ENCODE peak calls at places on chromosomes 5 and 9, in four cellular contexts. One of them, this sample, is unnamed.

GRCh38 chr5:15683332-15683731 is 183.4 kb downstream of the FBXL7 start:
- DNase-seq in colonic mucosa: peak
- DNase-seq in fibroblast of lung: peak
- DNase-seq in GM12865: peak
- DNase-seq in this sample: peak

GRCh38 chr5:10856646-10857332 is 95.8 kb upstream of the DAP start:
- DNase-seq in GM12865: peak
- DNase-seq in colonic mucosa: no peak
- DNase-seq in fibroblast of lung: peak
- DNase-seq in this sample: peak

GRCh38 chr9:15155826-15156225 is 151.2 kb downstream of the TTC39B start:
- DNase-seq in GM12865: no peak
- DNase-seq in colonic mucosa: no peak
- DNase-seq in fibroblast of lung: peak
- DNase-seq in this sample: peak

GRCh38 chr9:20684865-20685696 is 1.0 kb downstream of the FOCAD start:
- DNase-seq in GM12865: peak
- DNase-seq in colonic mucosa: no peak
- DNase-seq in fibroblast of lung: peak
- DNase-seq in this sample: peak

GRCh38 chr9:120910643-120911042 is 16.0 kb downstream of the TRAF1 start:
- DNase-seq in colonic mucosa: no peak
- DNase-seq in fibroblast of lung: no peak
- DNase-seq in GM12865: no peak
- DNase-seq in this sample: no peak

GRCh38 chr9:96217358-96217755 is 84.6 kb downstream of the HSD17B3 start:
- DNase-seq in colonic mucosa: peak
- DNase-seq in GM12865: no peak
- DNase-seq in fibroblast of lung: peak
- DNase-seq in this sample: no peak

GRCh38 chr5:158814521-158814920 is 285.2 kb downstream of the EBF1 start:
- DNase-seq in fibroblast of lung: no peak
- DNase-seq in colonic mucosa: no peak
- DNase-seq in GM12865: no peak
- DNase-seq in this sample: no peak

GRCh38 chr9:90287567-90288274 is 354.9 kb downstream of the DIRAS2 start:
- DNase-seq in fibroblast of lung: no peak
- DNase-seq in GM12865: peak
- DNase-seq in colonic mucosa: no peak
- DNase-seq in this sample: no peak

GRCh38 chr5:65535529-65535987 is 27.4 kb downstream of the CENPK start:
- DNase-seq in fibroblast of lung: peak
- DNase-seq in colonic mucosa: peak
- DNase-seq in GM12865: no peak
- DNase-seq in this sample: no peak

GRCh38 chr9:35162605-35163315 is 951 bp downstream of the UNC13B start:
- DNase-seq in colonic mucosa: no peak
- DNase-seq in GM12865: no peak
- DNase-seq in fibroblast of lung: peak
- DNase-seq in this sample: no peak

GRCh38 chr5:139951296-139951924 is 91.7 kb downstream of the NRG2 start:
- DNase-seq in GM12865: no peak
- DNase-seq in colonic mucosa: no peak
- DNase-seq in fibroblast of lung: no peak
- DNase-seq in this sample: no peak

GRCh38 chr5:96254980-96255681 is 177.9 kb downstream of the PCSK1 start:
- DNase-seq in fibroblast of lung: peak
- DNase-seq in GM12865: no peak
- DNase-seq in colonic mucosa: no peak
- DNase-seq in this sample: peak

GRCh38 chr9:130870491-130871381 is 25.9 kb downstream of the QRFP start:
- DNase-seq in fibroblast of lung: no peak
- DNase-seq in GM12865: peak
- DNase-seq in colonic mucosa: no peak
- DNase-seq in this sample: no peak

GRCh38 chr5:124738751-124739559 is 7.5 kb downstream of the ZNF608 start:
- DNase-seq in GM12865: peak
- DNase-seq in fibroblast of lung: no peak
- DNase-seq in colonic mucosa: no peak
- DNase-seq in this sample: no peak
- H3K4me3 ChIP-seq in GM12865: peak
- H3K4me3 ChIP-seq in fibroblast of lung: no peak
- H3K4me3 ChIP-seq in colonic mucosa: no peak
- H3K4me3 ChIP-seq in this sample: no peak

DNA sequence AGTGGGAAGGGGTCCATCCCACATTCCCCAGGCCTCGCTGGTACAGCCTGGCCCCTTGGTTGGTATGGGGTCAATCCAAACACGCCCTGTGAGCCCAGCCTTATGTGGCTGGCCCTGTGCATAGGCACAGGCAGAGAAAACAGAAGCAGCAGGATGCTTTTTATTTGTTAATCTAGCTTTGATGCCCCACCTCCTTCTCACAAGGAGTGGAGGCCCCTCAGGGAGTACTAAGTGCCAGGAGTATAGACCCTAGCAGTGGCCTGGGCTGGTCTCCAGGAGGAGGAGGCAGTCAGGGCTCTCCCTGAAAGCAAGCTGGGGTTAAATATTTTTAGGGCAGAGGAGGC is 14.6 kb upstream of the TCF7 start:
- DNase-seq in GM12865: no peak
- DNase-seq in colonic mucosa: no peak
- DNase-seq in fibroblast of lung: no peak
- DNase-seq in this sample: no peak
- H3K4me3 ChIP-seq in GM12865: peak
- H3K4me3 ChIP-seq in colonic mucosa: no peak
- H3K4me3 ChIP-seq in fibroblast of lung: no peak
- H3K4me3 ChIP-seq in this sample: no peak

GRCh38 chr5:140964356-140964755 is 1.9 kb upstream of the PCDHAC2 start:
- DNase-seq in GM12865: no peak
- DNase-seq in fibroblast of lung: no peak
- DNase-seq in colonic mucosa: no peak
- DNase-seq in this sample: no peak

GRCh38 chr5:140965905-140966292 is 377 bp upstream of the PCDHAC2 start:
- DNase-seq in colonic mucosa: no peak
- DNase-seq in GM12865: no peak
- DNase-seq in fibroblast of lung: no peak
- DNase-seq in this sample: no peak

GRCh38 chr5:140969880-140970279 is 3.6 kb downstream of the PCDHAC2 start:
- DNase-seq in fibroblast of lung: no peak
- DNase-seq in colonic mucosa: no peak
- DNase-seq in GM12865: no peak
- DNase-seq in this sample: no peak

GRCh38 chr5:140967226-140967893 is 1.1 kb downstream of the PCDHAC2 start:
- DNase-seq in fibroblast of lung: no peak
- DNase-seq in GM12865: no peak
- DNase-seq in colonic mucosa: no peak
- DNase-seq in this sample: no peak

DNA sequence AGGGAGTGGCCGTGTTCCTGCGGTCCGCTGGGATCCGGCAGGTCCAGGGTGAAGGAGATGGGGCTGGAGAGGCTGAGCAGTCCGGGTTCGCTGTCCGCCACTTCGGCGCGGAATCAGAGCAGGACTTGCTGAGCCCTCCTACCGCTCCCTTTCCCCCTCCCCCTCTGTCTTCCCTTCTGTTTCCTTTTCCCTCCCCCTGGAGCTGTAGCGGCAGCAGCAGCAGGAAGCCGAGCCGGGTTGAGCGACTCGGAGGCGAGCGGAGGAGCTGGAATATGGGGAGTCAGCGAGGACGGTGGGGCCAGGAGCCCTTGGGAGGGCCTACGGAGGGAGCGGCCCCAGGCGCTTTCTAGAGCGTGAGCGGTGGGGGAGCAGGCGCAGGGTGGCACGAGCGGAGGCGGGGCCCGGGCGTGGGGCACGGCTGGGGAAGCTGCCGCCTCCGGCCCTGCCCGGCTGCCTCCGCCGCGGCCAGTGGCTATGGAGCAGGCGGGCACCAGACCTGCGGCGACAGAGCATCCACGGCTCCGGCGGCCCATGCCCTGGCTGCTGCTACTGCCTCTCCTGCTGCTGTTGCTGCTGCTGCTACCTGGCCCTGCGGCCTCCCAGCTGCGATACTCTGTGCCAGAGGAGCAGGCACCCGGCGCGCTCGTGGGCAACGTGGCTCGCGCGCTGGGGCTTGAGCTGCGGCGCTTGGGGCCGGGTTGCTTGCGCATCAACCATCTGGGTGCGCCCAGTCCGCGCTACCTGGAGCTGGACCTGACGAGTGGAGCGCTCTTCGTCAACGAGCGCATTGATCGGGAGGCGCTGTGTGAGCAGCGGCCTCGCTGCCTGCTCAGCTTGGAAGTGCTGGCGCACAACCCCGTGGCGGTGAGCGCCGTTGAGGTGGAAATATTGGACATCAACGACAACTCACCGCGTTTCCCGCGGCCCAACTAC is at the start of gene PCDHAC2:
- DNase-seq in fibroblast of lung: peak
- DNase-seq in colonic mucosa: no peak
- DNase-seq in GM12865: no peak
- DNase-seq in this sample: peak
- H3K4me3 ChIP-seq in fibroblast of lung: peak
- H3K4me3 ChIP-seq in colonic mucosa: peak
- H3K4me3 ChIP-seq in GM12865: no peak
- H3K4me3 ChIP-seq in this sample: peak

DNA sequence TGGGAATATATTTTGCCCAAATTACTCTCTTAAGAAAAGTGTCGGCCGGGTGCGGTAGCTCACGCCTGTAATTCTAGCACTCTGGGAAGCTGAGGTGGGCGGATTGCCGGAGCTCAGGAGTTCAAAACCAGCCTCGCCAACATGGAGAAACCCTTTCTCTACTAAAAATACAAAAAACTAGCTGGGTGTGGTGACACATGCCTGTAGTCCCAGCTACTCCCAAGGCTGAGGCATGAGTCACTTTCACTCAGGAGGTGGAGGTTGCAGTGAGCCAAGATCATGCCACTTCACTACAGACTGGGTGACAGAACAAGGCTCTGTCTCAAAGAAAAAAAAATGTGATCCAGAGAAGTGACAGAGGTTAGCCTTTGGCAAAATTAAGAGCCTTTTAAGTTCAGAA is 26.4 kb upstream of the TMEM171 start:
- DNase-seq in fibroblast of lung: peak
- DNase-seq in colonic mucosa: no peak
- DNase-seq in GM12865: no peak
- DNase-seq in this sample: peak
- H3K4me3 ChIP-seq in fibroblast of lung: no peak
- H3K4me3 ChIP-seq in colonic mucosa: no peak
- H3K4me3 ChIP-seq in GM12865: no peak
- H3K4me3 ChIP-seq in this sample: no peak

DNA sequence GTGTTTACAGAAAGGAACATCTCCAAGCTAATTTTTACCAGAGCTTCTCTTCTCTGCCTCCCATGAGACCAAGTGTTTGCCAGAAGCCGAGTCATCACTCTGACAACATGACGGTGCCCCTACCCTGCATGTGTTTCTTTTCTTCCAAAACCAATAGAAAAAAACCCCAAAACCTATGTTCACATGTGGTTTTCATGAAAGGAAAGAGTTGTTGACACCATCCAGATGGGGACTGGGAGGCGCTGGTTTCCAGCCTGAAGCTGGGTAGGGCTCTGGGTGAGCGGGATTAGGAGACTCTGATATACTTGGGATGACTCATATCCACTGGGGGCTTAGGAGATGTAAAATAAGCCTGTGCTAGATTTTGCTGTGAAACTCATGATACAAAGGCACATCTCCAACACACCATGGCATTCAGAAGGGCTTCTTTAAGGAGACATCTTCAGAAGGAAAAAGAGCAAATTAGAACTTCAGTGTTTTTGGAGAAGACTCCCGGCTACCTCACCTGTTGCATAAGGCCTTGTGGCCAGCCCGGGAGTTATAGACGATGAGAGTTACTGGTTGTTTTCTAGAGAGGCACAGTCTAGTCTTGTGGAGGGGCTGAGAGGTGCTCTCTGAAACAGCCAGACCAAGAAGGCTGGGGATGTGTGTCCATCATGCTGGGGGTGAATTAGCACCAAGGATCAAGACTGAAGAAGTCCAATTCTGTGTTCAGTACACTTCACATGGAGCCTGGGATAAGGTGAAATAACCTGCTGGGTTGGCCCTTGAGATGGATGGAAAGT is 108.9 kb upstream of the LHFPL2 start:
- DNase-seq in colonic mucosa: no peak
- DNase-seq in GM12865: peak
- DNase-seq in fibroblast of lung: peak
- DNase-seq in this sample: peak
- H3K4me3 ChIP-seq in colonic mucosa: no peak
- H3K4me3 ChIP-seq in GM12865: peak
- H3K4me3 ChIP-seq in fibroblast of lung: no peak
- H3K4me3 ChIP-seq in this sample: no peak

DNA sequence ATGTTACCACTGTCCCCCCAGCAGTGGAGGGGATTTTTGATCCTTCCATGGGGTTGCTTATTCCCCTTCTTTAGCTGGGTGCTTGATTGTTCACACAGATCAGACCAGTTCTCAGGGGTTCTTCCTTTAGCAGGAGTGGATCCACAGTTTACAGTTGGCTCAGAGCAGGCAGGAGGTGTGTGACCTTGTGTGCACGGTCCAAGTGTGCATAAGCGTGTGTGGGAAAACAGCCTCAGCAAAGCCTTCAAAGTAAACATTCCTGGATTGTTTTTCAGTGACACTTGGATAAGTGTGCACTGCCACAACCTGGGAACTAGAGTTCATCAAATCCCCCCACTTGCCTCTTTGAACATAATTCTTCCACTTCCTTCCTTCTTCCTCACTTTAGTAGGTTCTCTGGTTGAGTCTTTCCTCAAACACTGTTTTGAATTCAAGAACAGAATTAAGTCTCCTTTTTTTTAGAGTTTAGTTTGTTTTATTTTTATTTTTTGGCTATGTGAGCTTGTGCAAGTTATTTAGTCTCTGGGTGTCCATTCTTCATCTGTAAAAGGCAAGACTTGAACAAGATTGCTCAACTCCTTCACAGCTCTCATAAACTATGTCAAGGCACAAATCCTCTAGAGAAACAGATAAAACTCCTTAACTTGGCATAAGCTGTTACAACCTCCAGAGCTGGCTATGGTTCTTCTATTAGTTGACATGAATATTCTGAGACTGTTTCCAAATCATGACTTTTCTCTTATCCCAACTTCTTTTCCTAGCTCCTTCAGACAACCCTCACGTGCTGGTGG is 78.0 kb downstream of the OSMR start:
- DNase-seq in colonic mucosa: no peak
- DNase-seq in fibroblast of lung: peak
- DNase-seq in GM12865: no peak
- DNase-seq in this sample: peak
- H3K4me3 ChIP-seq in colonic mucosa: no peak
- H3K4me3 ChIP-seq in fibroblast of lung: no peak
- H3K4me3 ChIP-seq in GM12865: no peak
- H3K4me3 ChIP-seq in this sample: no peak

This sample was measured in fibroblast of pulmonary artery.